ENCODE peak calls at places on chromosomes 4 and X, in nine cellular contexts. E, J, M, G, R, B, T, W and V are unnamed samples.

GRCh38 chr4:128229458-128229805 is 58.2 kb downstream of the PGRMC2 start:
- DNase-seq in E (no peak), B (no peak), G (no peak), T (no peak), W (no peak), J (no peak), R (no peak), M (peak), V (no peak)

GRCh38 chr4:41418444-41418843 is 119.5 kb upstream of the LIMCH1 start:
- DNase-seq in B (no peak), R (no peak), G (peak), W (no peak), J (peak), T (no peak), E (peak), M (peak), V (no peak)

GRCh38 chr4:82905205-82905604 is 4.7 kb downstream of the THAP9 start:
- DNase-seq in J (no peak), B (no peak), G (no peak), W (peak), M (peak), R (no peak), T (no peak), E (no peak), V (no peak)

GRCh38 chr4:144633215-144633614 is 12.7 kb upstream of the HHIP start:
- DNase-seq in B (no peak), M (no peak), J (no peak), R (no peak), G (no peak), E (no peak), W (no peak), T (no peak), V (no peak)

GRCh38 chrX:13088155-13088485 is 43.7 kb upstream of the FAM9C start:
- DNase-seq in G (no peak), W (no peak), M (no peak), J (no peak), R (no peak), E (no peak), T (no peak), B (no peak), V (no peak)

GRCh38 chr4:78310056-78310731 is 241.4 kb upstream of the ANXA3 start:
- DNase-seq in E (peak), G (no peak), R (no peak), T (no peak), M (peak), W (no peak), J (no peak), B (no peak), V (no peak)

GRCh38 chrX:42714981-42715688 is 62.8 kb downstream of the PPP1R2C start:
- DNase-seq in M (no peak), J (peak), G (peak), W (no peak), E (peak), T (peak), R (peak), B (no peak), V (no peak)

GRCh38 chrX:7110821-7111276 is 36.7 kb upstream of the STS start:
- DNase-seq in E (no peak), T (no peak), M (no peak), B (no peak), W (no peak), G (no peak), R (no peak), J (no peak), V (no peak)

GRCh38 chrX:56564921-56565861 is 1.8 kb downstream of the UBQLN2 start:
- DNase-seq in B (no peak), W (no peak), T (peak), E (peak), M (peak), G (no peak), R (no peak), J (no peak), V (no peak)

GRCh38 chrX:15299945-15300851 is 15.2 kb downstream of the ASB11 start:
- DNase-seq in R (no peak), T (no peak), E (peak), J (no peak), B (no peak), W (no peak), M (peak), G (no peak), V (no peak)

GRCh38 chrX:96314974-96315373 is 369.7 kb upstream of the DIAPH2 start:
- DNase-seq in R (no peak), T (no peak), G (no peak), J (no peak), E (no peak), B (no peak), M (peak), W (no peak), V (no peak)

GRCh38 chr4:53362093-53362492 is 3.8 kb downstream of the SCFD2 start:
- DNase-seq in T (no peak), G (no peak), E (no peak), J (no peak), B (no peak), R (no peak), M (no peak), W (no peak), V (no peak)

GRCh38 chr4:118921736-118922135 is 33.1 kb downstream of the SYNPO2 start:
- DNase-seq in B (no peak), E (no peak), J (no peak), R (no peak), W (no peak), G (no peak), T (no peak), M (no peak), V (no peak)

GRCh38 chrX:123920065-123920785 is 41.3 kb upstream of the STAG2 start:
- DNase-seq in W (no peak), M (peak), R (no peak), E (no peak), B (no peak), J (no peak), G (no peak), T (no peak), V (no peak)